ENCODE peak calls at places on chromosome X, in five cellular contexts. C, Y, H, X and R are unnamed samples.

GRCh38 chrX:40100141-40100536 is 2.4 kb upstream of the BCOR start:
- DNase-seq in C (no peak), Y (no peak), H (no peak), X (no peak), R (no peak)

GRCh38 chrX:41921492-41922124 is 1.7 kb downstream of the CASK start:
- DNase-seq in C (no peak), Y (no peak), H (no peak), X (peak), R (no peak)

GRCh38 chrX:50211510-50211909 is 6.9 kb downstream of the CCNB3 start:
- DNase-seq in C (no peak), Y (no peak), H (no peak), X (no peak), R (no peak)

GRCh38 chrX:110142096-110142495 is 139.2 kb downstream of the TMEM164 start:
- DNase-seq in C (no peak), Y (no peak), H (no peak), X (no peak), R (peak)

GRCh38 chrX:129359269-129359668 is 164.0 kb downstream of the SMARCA1 start:
- DNase-seq in C (no peak), Y (no peak), H (no peak), X (no peak), R (no peak)

GRCh38 chrX:106959897-106960296 is 39.7 kb downstream of the CLDN2 start:
- DNase-seq in C (no peak), Y (no peak), H (peak), X (peak), R (no peak)

GRCh38 chrX:131081772-131082755 is 23.9 kb downstream of the ARHGAP36 start:
- DNase-seq in C (no peak), Y (no peak), H (no peak), X (no peak), R (no peak)

GRCh38 chrX:54427837-54428424 is 12.3 kb upstream of the TSR2 start:
- DNase-seq in C (no peak), Y (no peak), H (no peak), X (no peak), R (no peak)

GRCh38 chrX:151828434-151829080 is 84.1 kb upstream of the MAGEA4 start:
- DNase-seq in C (no peak), Y (no peak), H (no peak), X (no peak), R (peak)

GRCh38 chrX:2401590-2402360 is 99.0 kb downstream of the DHRSX start:
- DNase-seq in C (peak), Y (no peak), H (no peak), X (peak), R (peak)

GRCh38 chrX:1661048-1661921 is 46.4 kb downstream of the ASMT start:
- DNase-seq in C (no peak), Y (peak), H (no peak), X (no peak), R (no peak)

GRCh38 chrX:12421918-12422317 is 283.6 kb downstream of the FRMPD4 start:
- DNase-seq in C (no peak), Y (no peak), H (no peak), X (no peak), R (no peak)

GRCh38 chrX:115332832-115333231 is 43.3 kb downstream of the LUZP4 start:
- DNase-seq in C (no peak), Y (no peak), H (no peak), X (no peak), R (no peak)

GRCh38 chrX:16882188-16882587 is 12.0 kb upstream of the RBBP7 start:
- DNase-seq in C (no peak), Y (no peak), H (peak), X (no peak), R (peak)

GRCh38 chrX:54824195-54824594 is 16.6 kb downstream of the MAGED2 start:
- DNase-seq in C (no peak), Y (no peak), H (no peak), X (no peak), R (no peak)

GRCh38 chrX:115562492-115562872 is 1.5 kb downstream of the PLS3 start:
- DNase-seq in C (peak), Y (no peak), H (peak), X (no peak), R (peak)

GRCh38 chrX:136819026-136819425 is 38.3 kb upstream of the ARHGEF6 start:
- DNase-seq in C (no peak), Y (no peak), H (no peak), X (no peak), R (no peak)

GRCh38 chrX:7389576-7389975 is 241.6 kb upstream of the PUDP start:
- DNase-seq in C (no peak), Y (no peak), H (no peak), X (no peak), R (no peak)

GRCh38 chrX:107849747-107850478 is 24.2 kb downstream of the MID2 start:
- DNase-seq in C (no peak), Y (no peak), H (no peak), X (no peak), R (no peak)